ENCODE peak calls at places on chromosomes 13 and 19, in four cellular contexts. D is heart right ventricle, I is GM04504, C is NCI-H1092 treated with DMSO at 0.1 percent for 48 hours. T is an unnamed sample.

GRCh38 chr19:13814550-13814949 is 19.3 kb downstream of the ZSWIM4 start:
- DNase-seq in D (no peak), I (no peak), C (no peak), T (no peak)

GRCh38 chr19:827710-828321 is at the start of gene AZU1:
- DNase-seq in D (no peak), I (no peak), C (no peak), T (no peak)

GRCh38 chr13:31227063-31227462 is 27.3 kb downstream of the B3GLCT start:
- DNase-seq in D (no peak), I (no peak), C (no peak), T (no peak)

GRCh38 chr19:15550273-15550672 is 41.9 kb downstream of the CYP4F22 start:
- DNase-seq in D (no peak), I (no peak), C (no peak), T (no peak)

GRCh38 chr13:44098559-44098958 is 218.9 kb downstream of the LACC1 start:
- DNase-seq in D (no peak), I (no peak), C (no peak), T (no peak)

GRCh38 chr13:27000686-27001085 is 170.9 kb downstream of the USP12 start:
- DNase-seq in D (no peak), I (no peak), C (no peak), T (no peak)

GRCh38 chr13:28220166-28220565 is 81.8 kb downstream of the PAN3 start:
- DNase-seq in D (no peak), I (no peak), C (no peak), T (no peak)

GRCh38 chr13:42581427-42581826 is 7.5 kb downstream of the TNFSF11 start:
- DNase-seq in D (no peak), I (no peak), C (no peak), T (no peak)

GRCh38 chr19:38063921-38064320 is 156.9 kb downstream of the SIPA1L3 start:
- DNase-seq in D (no peak), I (no peak), C (no peak), T (no peak)

GRCh38 chr19:14381689-14382474 is 638 bp downstream of the ADGRE5 start:
- DNase-seq in D (peak; percentile 40), I (peak; percentile 38), C (no peak), T (no peak)

GRCh38 chr19:33316521-33317284 is 14.4 kb upstream of the CEBPA start:
- DNase-seq in D (no peak), I (no peak), C (no peak), T (no peak)

GRCh38 chr13:110617326-110618072 is 2.2 kb downstream of the NAXD start:
- DNase-seq in D (no peak), I (no peak), C (no peak), T (no peak)

GRCh38 chr13:87536499-87536898 is 134.7 kb upstream of the SLITRK5 start:
- DNase-seq in D (no peak), I (no peak), C (no peak), T (no peak)

GRCh38 chr13:28563609-28564008 is 68.7 kb upstream of the FLT1 start:
- DNase-seq in D (no peak), I (no peak), C (no peak), T (no peak)

GRCh38 chr13:30718661-30719520 is 16.5 kb upstream of the ALOX5AP start:
- DNase-seq in D (no peak), I (peak; percentile 78), C (no peak), T (no peak)

GRCh38 chr19:54245936-54246335 is 3.3 kb upstream of the LILRA6 start:
- DNase-seq in D (no peak), I (no peak), C (no peak), T (no peak)

GRCh38 chr19:52369463-52370340 is at the start of gene ZNF880:
- DNase-seq in D (peak; percentile 95), I (peak; percentile 82), C (peak; percentile 57), T (peak; percentile 92)

GRCh38 chr19:4206818-4207484 is 22.4 kb upstream of the EBI3 start:
- DNase-seq in D (no peak), I (no peak), C (no peak), T (no peak)

GRCh38 chr19:18284710-18285430 is 3.4 kb upstream of the JUND start:
- DNase-seq in D (no peak), I (no peak), C (no peak), T (no peak)

GRCh38 chr19:23777216-23777615 is 18.5 kb upstream of the ZNF681 start:
- DNase-seq in D (no peak), I (no peak), C (no peak), T (no peak)

GRCh38 chr19:51359294-51359693 is 6.9 kb downstream of the ETFB start:
- DNase-seq in D (no peak), I (peak; percentile 80), C (no peak), T (no peak)

GRCh38 chr19:32294871-32295438 is 50.5 kb upstream of the ZNF507 start:
- DNase-seq in D (no peak), I (no peak), C (no peak), T (no peak)

GRCh38 chr13:47036291-47037008 is 139.6 kb upstream of the HTR2A start:
- DNase-seq in D (no peak), I (no peak), C (no peak), T (no peak)

GRCh38 chr13:75687145-75687763 is 51.1 kb downstream of the LMO7 start:
- DNase-seq in D (no peak), I (no peak), C (no peak), T (no peak)

GRCh38 chr13:72399351-72399750 is 328.1 kb downstream of the MZT1 start:
- DNase-seq in D (no peak), I (no peak), C (no peak), T (no peak)

GRCh38 chr13:45325806-45326205 is 15.2 kb downstream of the TPT1 start:
- DNase-seq in D (peak; percentile 48), I (peak; percentile 61), C (no peak), T (no peak)

GRCh38 chr13:107462501-107462900 is 752.8 kb downstream of the LIG4 start:
- DNase-seq in D (no peak), I (no peak), C (no peak), T (no peak)

GRCh38 chr19:46487178-46487801 is 8.4 kb downstream of the PNMA8B start:
- DNase-seq in D (no peak), I (no peak), C (no peak), T (no peak)

GRCh38 chr19:56126983-56127780 is 6.1 kb upstream of the ZNF787 start:
- DNase-seq in D (no peak), I (no peak), C (no peak), T (no peak)

GRCh38 chr19:41917676-41918075 is 10.6 kb downstream of the ERFL start:
- DNase-seq in D (no peak), I (no peak), C (no peak), T (no peak)

GRCh38 chr19:49689133-49690072 is at the start of gene ADM5:
- DNase-seq in D (peak; percentile 54), I (no peak), C (peak; percentile 39), T (peak; percentile 59)

GRCh38 chr13:105936816-105937215 is 598.6 kb downstream of the EFNB2 start:
- DNase-seq in D (no peak), I (no peak), C (no peak), T (no peak)

GRCh38 chr19:48368942-48369341 is 4.8 kb downstream of the SYNGR4 start:
- DNase-seq in D (no peak), I (no peak), C (peak; percentile 43), T (peak; percentile 5)

GRCh38 chr19:38596057-38596981 is 21.4 kb downstream of the MAP4K1 start:
- DNase-seq in D (no peak), I (no peak), C (no peak), T (peak; percentile 95)

GRCh38 chr13:47426126-47426849 is 529.4 kb upstream of the HTR2A start:
- DNase-seq in D (no peak), I (peak; percentile 58), C (no peak), T (peak; percentile 14)

GRCh38 chr19:36401475-36401874 is 17.0 kb downstream of the ZFP82 start:
- DNase-seq in D (no peak), I (no peak), C (no peak), T (no peak)

GRCh38 chr13:113401452-113402415 is 37.8 kb upstream of the GRTP1 start:
- DNase-seq in D (no peak), I (no peak), C (no peak), T (no peak)

GRCh38 chr13:90545070-90545840 is 802.2 kb upstream of the MIR17HG start:
- DNase-seq in D (no peak), I (no peak), C (peak; percentile 33), T (peak; percentile 55)

T was measured in NCI-H345.